ENCODE peak calls at places on chromosomes 3 and 15, in four cellular contexts. E is NCI-H1105 treated with DMSO at 0.1 percent for 48 hours, F is RWPE1, P is SIG-M5. C is an unnamed sample.

GRCh38 chr3:7315037-7315436 is 454.1 kb downstream of the GRM7 start:
- DNase-seq in E (no peak), F (no peak), P (no peak), C (no peak)

GRCh38 chr15:69015591-69015990 is 1.1 kb downstream of the NOX5 start:
- DNase-seq in E (no peak), F (no peak), P (no peak), C (no peak)

GRCh38 chr3:194135806-194136518 is at the start of gene HES1:
- DNase-seq in E (peak; percentile 95), F (peak; percentile 95), P (no peak), C (peak; percentile 34)

GRCh38 chr15:90706394-90707327 is 10.5 kb upstream of the BLM start:
- DNase-seq in E (peak; percentile 42), F (no peak), P (no peak), C (no peak)

GRCh38 chr3:74271541-74271940 is 342.9 kb downstream of the CNTN3 start:
- DNase-seq in E (no peak), F (no peak), P (no peak), C (no peak)

GRCh38 chr3:133895208-133896001 is at the start of gene RAB6B:
- DNase-seq in E (peak; percentile 63), F (peak; percentile 43), P (no peak), C (no peak)

GRCh38 chr3:127411083-127411727 is 123.4 kb upstream of the PRR20G start:
- DNase-seq in E (no peak), F (no peak), P (no peak), C (peak; percentile 6)

GRCh38 chr3:43330981-43331380 is 44.6 kb downstream of the SNRK start:
- DNase-seq in E (no peak), F (no peak), P (no peak), C (no peak)

GRCh38 chr3:27544372-27544865 is 60.2 kb upstream of the SLC4A7 start:
- DNase-seq in E (no peak), F (peak; percentile 30), P (no peak), C (no peak)

GRCh38 chr3:189572249-189572648 is 58.9 kb upstream of the TP63 start:
- DNase-seq in E (no peak), F (peak; percentile 32), P (no peak), C (no peak)

GRCh38 chr3:3699407-3699806 is 99.8 kb upstream of the LRRN1 start:
- DNase-seq in E (no peak), F (no peak), P (no peak), C (no peak)

GRCh38 chr3:189708375-189708774 is 77.2 kb downstream of the TP63 start:
- DNase-seq in E (no peak), F (no peak), P (no peak), C (no peak)

GRCh38 chr15:56410712-56411111 is 45.5 kb downstream of the TEX9 start:
- DNase-seq in E (no peak), F (no peak), P (no peak), C (no peak)

GRCh38 chr15:27694506-27695077 is 404.5 kb downstream of the OCA2 start:
- DNase-seq in E (no peak), F (peak; percentile 10), P (no peak), C (no peak)

GRCh38 chr15:65638681-65639089 is 16.9 kb downstream of the SLC24A1 start:
- DNase-seq in E (peak; percentile 78), F (peak; percentile 85), P (peak; percentile 39), C (peak; percentile 31)

GRCh38 chr3:129291487-129291886 is 12.8 kb downstream of the HMCES start:
- DNase-seq in E (no peak), F (no peak), P (no peak), C (no peak)

GRCh38 chr3:99706410-99706809 is 68.0 kb downstream of the COL8A1 start:
- DNase-seq in E (no peak), F (no peak), P (no peak), C (no peak)

GRCh38 chr3:32969656-32970055 is 18.2 kb downstream of the CCR4 start:
- DNase-seq in E (no peak), F (no peak), P (no peak), C (no peak)

GRCh38 chr3:47746264-47746663 is 35.4 kb downstream of the SMARCC1 start:
- DNase-seq in E (no peak), F (no peak), P (no peak), C (no peak)

GRCh38 chr15:38746211-38746610 is 181.6 kb upstream of the RASGRP1 start:
- DNase-seq in E (no peak), F (no peak), P (no peak), C (no peak)

GRCh38 chr15:77243146-77243545 is 172.2 kb upstream of the TSPAN3 start:
- DNase-seq in E (no peak), F (peak; percentile 4), P (no peak), C (no peak)

GRCh38 chr3:4741404-4742307 is 237.6 kb upstream of the BHLHE40 start:
- DNase-seq in E (no peak), F (peak; percentile 89), P (no peak), C (no peak)

GRCh38 chr3:60582285-60582684 is 669.0 kb downstream of the FHIT start:
- DNase-seq in E (no peak), F (no peak), P (no peak), C (no peak)

C was measured in activated T-helper 2 cell treated with anti-CD3 and anti-CD28 coated beads, Interferon-gamma antibody, Interleukin-2, Interleukin-4, amounts not matched to agents 10 μg/mL and 5 μg/mL and 100 μg/mL, durations not matched to agents 14 hours and 24 hours and 36 hours.